ENCODE peak calls at places on chromosomes 4 and X, in six cellular contexts. X, P, N, M, H and W are unnamed samples.

GRCh38 chrX:13597928-13598327 is 28.5 kb downstream of the EGFL6 start:
- DNase-seq in X (no peak), M (no peak), P (peak), H (no peak), N (no peak), W (no peak)

GRCh38 chr4:64715741-64716140 is 306.5 kb upstream of the TECRL start:
- DNase-seq in N (no peak), X (no peak), H (no peak), P (peak), M (no peak), W (no peak)

GRCh38 chrX:133776072-133776471 is 209.3 kb downstream of the GPC3 start:
- DNase-seq in M (peak), P (no peak), X (peak), H (no peak), N (peak), W (peak)

GRCh38 chr4:135601351-135601750 is 1399.8 kb upstream of the PABPC4L start:
- DNase-seq in H (no peak), M (no peak), N (no peak), X (peak), P (no peak), W (no peak)

GRCh38 chrX:140661657-140662056 is 47.9 kb upstream of the LINC00632 start:
- DNase-seq in H (no peak), X (peak), N (no peak), P (no peak), M (no peak), W (no peak)

GRCh38 chr4:166324321-166324720 is 451.3 kb downstream of the TLL1 start:
- DNase-seq in P (peak), H (no peak), X (peak), N (no peak), M (no peak), W (no peak)

GRCh38 chrX:120021927-120022326 is 55.6 kb downstream of the RHOXF2B start:
- DNase-seq in M (no peak), N (no peak), H (no peak), P (no peak), X (no peak), W (no peak)

GRCh38 chrX:23785564-23785963 is 2.6 kb downstream of the SAT1 start:
- DNase-seq in P (peak), M (no peak), N (no peak), H (no peak), X (peak), W (no peak)

GRCh38 chr4:173264245-173264959 is 69.8 kb downstream of the HMGB2 start:
- DNase-seq in P (peak), X (no peak), M (no peak), H (no peak), N (peak), W (peak)

GRCh38 chrX:15816886-15817285 is 26.6 kb downstream of the ZRSR2 start:
- DNase-seq in N (peak), M (no peak), H (peak), P (no peak), X (no peak), W (peak)

GRCh38 chr4:170497729-170498128 is 408.0 kb upstream of the AADAT start:
- DNase-seq in X (no peak), P (no peak), M (no peak), H (no peak), N (no peak), W (no peak)

GRCh38 chr4:80812145-80812544 is 218.4 kb upstream of the BMP3 start:
- DNase-seq in P (no peak), H (no peak), M (no peak), N (no peak), X (no peak), W (no peak)

GRCh38 chr4:114476310-114476709 is 122.3 kb upstream of the UGT8 start:
- DNase-seq in P (no peak), X (no peak), N (no peak), H (no peak), M (no peak), W (no peak)

GRCh38 chr4:26178874-26179273 is 141.9 kb upstream of the RBPJ start:
- DNase-seq in M (no peak), P (no peak), X (no peak), N (no peak), H (no peak), W (no peak)

GRCh38 chr4:38768968-38769394 is 13.8 kb downstream of the TLR10 start:
- DNase-seq in M (no peak), H (no peak), X (peak), P (no peak), N (no peak), W (no peak)

GRCh38 chrX:14476169-14476568 is 53.2 kb upstream of the GLRA2 start:
- DNase-seq in M (no peak), N (no peak), P (no peak), X (no peak), H (no peak), W (no peak)

GRCh38 chr4:27003602-27004238 is 143.1 kb downstream of the STIM2 start:
- DNase-seq in P (peak), M (no peak), N (no peak), X (no peak), H (no peak), W (peak)

GRCh38 chr4:18180122-18180521 is 158.6 kb upstream of the LCORL start:
- DNase-seq in X (no peak), N (no peak), P (no peak), M (no peak), H (no peak), W (no peak)

GRCh38 chr4:159016527-159017137 is 86.2 kb upstream of the RAPGEF2 start:
- DNase-seq in H (no peak), X (no peak), N (no peak), P (no peak), M (no peak), W (no peak)

GRCh38 chr4:129254526-129254925 is 158.6 kb downstream of the C4orf33 start:
- DNase-seq in N (no peak), H (no peak), M (no peak), P (no peak), X (no peak), W (no peak)

GRCh38 chr4:162959056-162959455 is 207.6 kb downstream of the NAF1 start:
- DNase-seq in X (peak), H (no peak), N (no peak), P (peak), M (no peak), W (no peak)

GRCh38 chr4:27775156-27775555 is 914.5 kb downstream of the STIM2 start:
- DNase-seq in X (no peak), H (no peak), P (no peak), M (no peak), N (no peak), W (no peak)